ENCODE peak calls at places on chromosomes 6 and 20, in seven cellular contexts. One of them, this sample, is unnamed. For H3K4me1, the result is how much of the 10 kb centered on the place peaks cover.

GRCh38 chr6:76552268-76552667 is 479.8 kb upstream of the IMPG1 start:
- DNase-seq in mesendoderm: no peak
- DNase-seq in neuronal stem cell: no peak
- DNase-seq in mesenchymal stem cell: no peak
- DNase-seq in IMR-90: no peak
- DNase-seq in trophoblast cell: no peak
- DNase-seq in H1: no peak
- DNase-seq in this sample: no peak

GRCh38 chr6:44386929-44387345 is 569 bp upstream of the CDC5L start:
- DNase-seq in H1: no peak
- DNase-seq in IMR-90: peak
- DNase-seq in neuronal stem cell: no peak
- DNase-seq in mesendoderm: no peak
- DNase-seq in trophoblast cell: peak
- DNase-seq in mesenchymal stem cell: no peak
- DNase-seq in this sample: no peak

GRCh38 chr6:113994934-113995342 is 24.0 kb upstream of the HDAC2 start:
- DNase-seq in neuronal stem cell: peak
- DNase-seq in H1: peak
- DNase-seq in trophoblast cell: peak
- DNase-seq in mesenchymal stem cell: peak
- DNase-seq in mesendoderm: peak
- DNase-seq in IMR-90: peak
- DNase-seq in this sample: peak

GRCh38 chr6:83708970-83709747 is at the start of gene SNAP91:
- DNase-seq in neuronal stem cell: peak
- DNase-seq in mesenchymal stem cell: peak
- DNase-seq in H1: peak
- DNase-seq in trophoblast cell: no peak
- DNase-seq in mesendoderm: peak
- DNase-seq in IMR-90: no peak
- DNase-seq in this sample: peak

GRCh38 chr6:53628354-53629119 is 37.0 kb downstream of the KLHL31 start:
- DNase-seq in IMR-90: peak
- DNase-seq in trophoblast cell: no peak
- DNase-seq in mesenchymal stem cell: no peak
- DNase-seq in neuronal stem cell: no peak
- DNase-seq in H1: no peak
- DNase-seq in mesendoderm: no peak
- DNase-seq in this sample: no peak

GRCh38 chr6:45882671-45883070 is 133.0 kb downstream of the CLIC5 start:
- DNase-seq in IMR-90: no peak
- DNase-seq in H1: no peak
- DNase-seq in mesenchymal stem cell: no peak
- DNase-seq in neuronal stem cell: no peak
- DNase-seq in mesendoderm: no peak
- DNase-seq in trophoblast cell: no peak
- DNase-seq in this sample: no peak

GRCh38 chr20:60078351-60079250 is 120.4 kb downstream of the CDH26 start:
- DNase-seq in trophoblast cell: no peak
- DNase-seq in mesenchymal stem cell: no peak
- DNase-seq in IMR-90: no peak
- DNase-seq in H1: no peak
- DNase-seq in neuronal stem cell: no peak
- DNase-seq in mesendoderm: peak
- DNase-seq in this sample: no peak

GRCh38 chr6:68689910-68690309 is 54.8 kb downstream of the ADGRB3 start:
- DNase-seq in neuronal stem cell: no peak
- DNase-seq in H1: no peak
- DNase-seq in mesendoderm: no peak
- DNase-seq in trophoblast cell: no peak
- DNase-seq in mesenchymal stem cell: peak
- DNase-seq in IMR-90: no peak
- DNase-seq in this sample: no peak

GRCh38 chr20:32911355-32911754 is 52.6 kb downstream of the EFCAB8 start:
- DNase-seq in mesendoderm: no peak
- DNase-seq in neuronal stem cell: no peak
- DNase-seq in mesenchymal stem cell: no peak
- DNase-seq in IMR-90: no peak
- DNase-seq in trophoblast cell: no peak
- DNase-seq in H1: no peak
- DNase-seq in this sample: no peak

GRCh38 chr6:32529697-32530429 is at the start of gene HLA-DRB5:
- DNase-seq in trophoblast cell: no peak
- DNase-seq in mesenchymal stem cell: no peak
- DNase-seq in H1: no peak
- DNase-seq in mesendoderm: peak
- DNase-seq in IMR-90: no peak
- DNase-seq in neuronal stem cell: no peak
- DNase-seq in this sample: no peak

GRCh38 chr6:80287607-80288006 is 181.1 kb downstream of the BCKDHB start:
- DNase-seq in mesendoderm: no peak
- DNase-seq in neuronal stem cell: no peak
- DNase-seq in IMR-90: no peak
- DNase-seq in H1: no peak
- DNase-seq in trophoblast cell: no peak
- DNase-seq in mesenchymal stem cell: no peak
- DNase-seq in this sample: no peak

GRCh38 chr20:14219801-14220461 is 117.5 kb downstream of the FLRT3 start:
- DNase-seq in trophoblast cell: no peak
- DNase-seq in mesendoderm: peak
- DNase-seq in neuronal stem cell: no peak
- DNase-seq in H1: no peak
- DNase-seq in mesenchymal stem cell: no peak
- DNase-seq in IMR-90: no peak
- DNase-seq in this sample: peak

GRCh38 chr6:168025831-168026325 is 28.4 kb downstream of the KIF25 start:
- DNase-seq in trophoblast cell: no peak
- DNase-seq in neuronal stem cell: no peak
- DNase-seq in H1: peak
- DNase-seq in IMR-90: no peak
- DNase-seq in mesenchymal stem cell: no peak
- DNase-seq in mesendoderm: no peak
- DNase-seq in this sample: no peak

GRCh38 chr6:1321715-1322114 is 9.8 kb downstream of the FOXQ1 start:
- DNase-seq in neuronal stem cell: no peak
- DNase-seq in IMR-90: peak
- DNase-seq in H1: no peak
- DNase-seq in mesendoderm: no peak
- DNase-seq in trophoblast cell: no peak
- DNase-seq in mesenchymal stem cell: peak
- DNase-seq in this sample: no peak

GRCh38 chr6:40928738-40929137 is 110.3 kb downstream of the UNC5CL start:
- DNase-seq in IMR-90: no peak
- DNase-seq in trophoblast cell: no peak
- DNase-seq in neuronal stem cell: no peak
- DNase-seq in H1: no peak
- DNase-seq in mesenchymal stem cell: no peak
- DNase-seq in mesendoderm: no peak
- DNase-seq in this sample: no peak

GRCh38 chr6:79250107-79250514 is 15.6 kb upstream of the HMGN3 start:
- DNase-seq in IMR-90: no peak
- DNase-seq in H1: no peak
- DNase-seq in neuronal stem cell: no peak
- DNase-seq in trophoblast cell: no peak
- DNase-seq in mesendoderm: peak
- DNase-seq in mesenchymal stem cell: no peak
- DNase-seq in this sample: no peak

GRCh38 chr6:26576929-26577719 is 19.6 kb upstream of the ABT1 start:
- DNase-seq in mesenchymal stem cell: peak
- DNase-seq in H1: peak
- DNase-seq in IMR-90: peak
- DNase-seq in mesendoderm: peak
- DNase-seq in trophoblast cell: peak
- DNase-seq in neuronal stem cell: peak
- DNase-seq in this sample: peak

GRCh38 chr6:12288211-12288618 is 1.9 kb upstream of the EDN1 start:
- DNase-seq in IMR-90: no peak
- DNase-seq in trophoblast cell: peak
- DNase-seq in mesendoderm: no peak
- DNase-seq in mesenchymal stem cell: no peak
- DNase-seq in H1: no peak
- DNase-seq in neuronal stem cell: no peak
- DNase-seq in this sample: no peak

GRCh38 chr6:110355031-110355430 is 3.1 kb downstream of the METTL24 start:
- DNase-seq in trophoblast cell: no peak
- DNase-seq in H1: no peak
- DNase-seq in neuronal stem cell: peak
- DNase-seq in mesendoderm: peak
- DNase-seq in mesenchymal stem cell: no peak
- DNase-seq in IMR-90: no peak
- DNase-seq in this sample: no peak

GRCh38 chr6:54282186-54282585 is 26.1 kb upstream of the TINAG start:
- DNase-seq in mesenchymal stem cell: peak
- DNase-seq in mesendoderm: no peak
- DNase-seq in H1: no peak
- DNase-seq in IMR-90: peak
- DNase-seq in neuronal stem cell: no peak
- DNase-seq in trophoblast cell: no peak
- DNase-seq in this sample: no peak

GRCh38 chr6:135703621-135704020 is 147.9 kb upstream of the PDE7B start:
- DNase-seq in trophoblast cell: no peak
- DNase-seq in mesendoderm: no peak
- DNase-seq in mesenchymal stem cell: no peak
- DNase-seq in neuronal stem cell: no peak
- DNase-seq in IMR-90: no peak
- DNase-seq in H1: no peak
- DNase-seq in this sample: no peak

GRCh38 chr6:143822584-143823024 is 20.5 kb upstream of the LTV1 start:
- DNase-seq in H1: no peak
- DNase-seq in neuronal stem cell: no peak
- DNase-seq in mesenchymal stem cell: peak
- DNase-seq in trophoblast cell: peak
- DNase-seq in IMR-90: peak
- DNase-seq in mesendoderm: peak
- DNase-seq in this sample: no peak

GRCh38 chr20:37257993-37258392 is 3.6 kb downstream of the GHRH start:
- DNase-seq in H1: peak
- DNase-seq in trophoblast cell: no peak
- DNase-seq in mesenchymal stem cell: no peak
- DNase-seq in IMR-90: no peak
- DNase-seq in neuronal stem cell: no peak
- DNase-seq in mesendoderm: peak
- DNase-seq in this sample: peak

GRCh38 chr6:10395171-10395945 is 19.5 kb downstream of the TFAP2A start:
- DNase-seq in trophoblast cell: no peak
- DNase-seq in neuronal stem cell: no peak
- DNase-seq in H1: no peak
- DNase-seq in mesendoderm: no peak
- DNase-seq in mesenchymal stem cell: no peak
- DNase-seq in IMR-90: no peak
- DNase-seq in this sample: no peak

DNA sequence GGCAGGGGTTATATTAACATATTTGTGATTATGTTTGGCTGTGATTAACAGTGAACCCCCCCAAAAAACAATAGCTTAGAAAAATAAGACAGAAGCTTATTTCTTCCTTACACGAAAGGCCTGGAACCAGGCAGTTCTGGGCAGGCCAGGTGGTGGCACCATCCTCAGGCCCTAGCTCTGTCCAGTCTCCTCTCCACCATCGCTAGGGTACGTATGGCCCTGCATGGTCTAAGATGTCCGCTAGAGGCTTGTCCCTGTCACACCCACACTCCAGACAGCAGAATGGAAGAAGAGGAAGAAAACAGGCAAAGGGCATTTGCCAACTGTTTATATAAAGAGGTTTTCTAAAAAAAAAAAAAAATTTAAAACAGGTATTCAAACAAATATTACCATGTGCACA is 6.6 kb downstream of the TGM3 start:
- DNase-seq in IMR-90: no peak
- DNase-seq in mesendoderm: peak
- DNase-seq in neuronal stem cell: no peak
- DNase-seq in H1: no peak
- DNase-seq in mesenchymal stem cell: no peak
- DNase-seq in trophoblast cell: no peak
- DNase-seq in this sample: peak
- H3K4me1 ChIP-seq in IMR-90: under half
- H3K4me1 ChIP-seq in mesendoderm: under half
- H3K4me1 ChIP-seq in neuronal stem cell: under half
- H3K4me1 ChIP-seq in H1: under half
- H3K4me1 ChIP-seq in mesenchymal stem cell: under half
- H3K4me1 ChIP-seq in trophoblast cell: under half
- H3K4me1 ChIP-seq in this sample: under half

GRCh38 chr6:36964349-36964748 is 9.8 kb downstream of the PI16 start:
- DNase-seq in mesenchymal stem cell: no peak
- DNase-seq in mesendoderm: no peak
- DNase-seq in neuronal stem cell: no peak
- DNase-seq in trophoblast cell: no peak
- DNase-seq in IMR-90: no peak
- DNase-seq in H1: no peak
- DNase-seq in this sample: no peak
- H3K4ac ChIP-seq in mesenchymal stem cell: no peak
- H3K4ac ChIP-seq in mesendoderm: no peak
- H3K4ac ChIP-seq in neuronal stem cell: no peak
- H3K4ac ChIP-seq in trophoblast cell: no peak
- H3K4ac ChIP-seq in IMR-90: no peak
- H3K4ac ChIP-seq in H1: no peak
- H3K4ac ChIP-seq in this sample: no peak

DNA sequence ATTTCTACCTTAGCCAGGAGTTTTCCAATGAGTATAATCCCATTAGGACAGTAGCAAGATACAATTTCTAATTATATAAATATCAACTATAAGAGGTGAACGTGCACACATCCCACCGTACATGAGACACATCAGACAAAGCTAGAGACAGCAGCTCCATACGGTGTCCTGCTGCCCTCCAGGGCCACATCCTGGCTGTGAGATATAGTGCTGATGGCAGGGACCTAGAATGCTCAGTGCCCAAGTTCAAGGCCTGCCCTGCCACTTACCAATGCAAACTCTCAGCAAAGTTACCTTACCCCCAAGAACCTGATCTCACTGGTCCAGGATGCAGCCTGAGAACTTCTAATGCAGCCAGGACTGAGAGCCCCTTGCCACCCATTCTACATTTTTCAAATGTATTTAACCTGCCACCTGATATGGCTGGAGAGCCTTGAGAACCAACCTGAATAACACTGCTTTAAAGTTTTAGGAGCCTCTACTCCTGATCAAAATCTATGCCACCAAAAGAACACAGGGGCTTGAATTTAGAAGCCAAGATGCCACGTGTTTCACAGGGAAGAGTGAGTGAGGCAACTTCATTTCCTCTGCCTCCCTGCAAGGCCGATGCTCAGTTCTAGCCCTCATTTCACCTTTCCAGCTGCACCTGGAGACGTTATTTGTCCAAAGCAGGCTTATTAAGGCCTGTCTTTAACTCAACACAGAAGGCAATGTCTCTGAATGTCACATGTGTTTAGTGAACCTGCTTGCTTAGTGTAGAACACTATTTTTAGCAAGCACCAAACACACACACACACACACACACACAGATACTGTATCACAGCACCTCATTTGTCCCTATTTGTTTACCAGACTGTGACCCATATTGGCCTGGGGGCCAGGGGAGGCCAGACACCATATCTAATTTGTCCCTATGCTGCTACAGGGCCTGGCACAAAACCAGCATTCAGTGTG is 6.1 kb downstream of the NFATC2 start:
- DNase-seq in neuronal stem cell: no peak
- DNase-seq in mesendoderm: no peak
- DNase-seq in H1: no peak
- DNase-seq in mesenchymal stem cell: no peak
- DNase-seq in trophoblast cell: no peak
- DNase-seq in IMR-90: no peak
- DNase-seq in this sample: no peak
- H3K4me1 ChIP-seq in neuronal stem cell: under half
- H3K4me1 ChIP-seq in mesendoderm: under half
- H3K4me1 ChIP-seq in H1: under half
- H3K4me1 ChIP-seq in mesenchymal stem cell: under half
- H3K4me1 ChIP-seq in trophoblast cell: under half
- H3K4me1 ChIP-seq in IMR-90: under half
- H3K4me1 ChIP-seq in this sample: under half

GRCh38 chr6:162701551-162701950 is 26.0 kb downstream of the PRKN start:
- DNase-seq in mesendoderm: no peak
- DNase-seq in mesenchymal stem cell: no peak
- DNase-seq in neuronal stem cell: no peak
- DNase-seq in trophoblast cell: no peak
- DNase-seq in IMR-90: no peak
- DNase-seq in H1: no peak
- DNase-seq in this sample: no peak
- H3K4ac ChIP-seq in mesendoderm: no peak
- H3K4ac ChIP-seq in mesenchymal stem cell: no peak
- H3K4ac ChIP-seq in neuronal stem cell: no peak
- H3K4ac ChIP-seq in trophoblast cell: no peak
- H3K4ac ChIP-seq in IMR-90: no peak
- H3K4ac ChIP-seq in H1: no peak
- H3K4ac ChIP-seq in this sample: no peak